ENCODE peak calls at places on chromosomes 12 and 14, in four cellular contexts. T is RPMI7951, O is Ammon's horn, N is NCI-H2029. L is an unnamed sample.

GRCh38 chr12:124044809-124045321 is 71.8 kb downstream of the ZNF664 start:
- DNase-seq in T (peak; percentile 20), O (peak; percentile 53), N (no peak), L (no peak)

GRCh38 chr14:76719664-76720063 is 41.6 kb upstream of the VASH1 start:
- DNase-seq in O (no peak), T (no peak), N (no peak), L (no peak)

GRCh38 chr14:105398726-105399440 is 545 bp downstream of the TEX22 start:
- DNase-seq in O (no peak), N (no peak), T (peak; percentile 22), L (peak; percentile 11)

GRCh38 chr14:64997108-64997794 is 10.6 kb downstream of the FNTB start:
- DNase-seq in T (peak; percentile 23), O (peak; percentile 44), N (no peak), L (no peak)

GRCh38 chr12:8950702-8951478 is 1.4 kb upstream of the M6PR start:
- DNase-seq in O (no peak), N (no peak), T (no peak), L (no peak)

GRCh38 chr12:79547735-79548347 is 142.9 kb downstream of the PAWR start:
- DNase-seq in T (peak; percentile 64), N (peak; percentile 17), O (peak; percentile 70), L (peak; percentile 83)

GRCh38 chr12:112524676-112525425 is 106.1 kb downstream of the PTPN11 start:
- DNase-seq in T (peak; percentile 49), N (no peak), O (no peak), L (peak; percentile 29)

GRCh38 chr12:117318591-117318990 is 42.8 kb downstream of the NOS1 start:
- DNase-seq in O (no peak), N (no peak), T (no peak), L (no peak)

GRCh38 chr12:25458047-25458552 is 95.0 kb downstream of the LMNTD1 start:
- DNase-seq in T (peak; percentile 98), N (no peak), O (peak; percentile 76), L (peak; percentile 97)

GRCh38 chr12:47249082-47249481 is 169.3 kb upstream of the AMIGO2 start:
- DNase-seq in T (no peak), O (no peak), N (no peak), L (no peak)

GRCh38 chr12:79629561-79629960 is 61.2 kb downstream of the PAWR start:
- DNase-seq in O (no peak), N (no peak), T (no peak), L (no peak)

GRCh38 chr12:103249614-103250013 is 246.2 kb downstream of the C12orf42 start:
- DNase-seq in O (no peak), T (no peak), N (peak; percentile 87), L (no peak)

GRCh38 chr12:78641837-78642423 is 222.6 kb upstream of the SYT1 start:
- DNase-seq in N (no peak), O (no peak), T (peak; percentile 23), L (peak; percentile 4)

GRCh38 chr12:52564582-52564981 is 9.1 kb downstream of the KRT74 start:
- DNase-seq in T (no peak), O (no peak), N (peak; percentile 39), L (no peak)

GRCh38 chr14:101721111-101721510 is 40.4 kb upstream of the PPP2R5C start:
- DNase-seq in O (no peak), N (no peak), T (no peak), L (no peak)

GRCh38 chr14:81382517-81383225 is 17.5 kb downstream of the STON2 start:
- DNase-seq in T (no peak), N (no peak), O (no peak), L (no peak)

GRCh38 chr12:103401421-103401820 is 94.3 kb downstream of the C12orf42 start:
- DNase-seq in T (no peak), N (no peak), O (no peak), L (no peak)

GRCh38 chr14:21711360-21711961 is 37.8 kb upstream of the OR4E1 start:
- DNase-seq in N (peak; percentile 19), O (peak; percentile 43), T (peak; percentile 39), L (peak; percentile 53)

GRCh38 chr12:67590122-67590795 is 58.3 kb upstream of the DYRK2 start:
- DNase-seq in N (no peak), T (peak; percentile 16), O (no peak), L (no peak)

GRCh38 chr12:100794441-100795192 is at the start of gene ANO4:
- DNase-seq in T (peak; percentile 5), O (peak; percentile 73), N (no peak), L (peak; percentile 29)

GRCh38 chr14:58677525-58677924 is 39.8 kb downstream of the DACT1 start:
- DNase-seq in T (no peak), O (no peak), N (no peak), L (no peak)

GRCh38 chr12:72197790-72198189 is 74.4 kb upstream of the TRHDE start:
- DNase-seq in O (no peak), N (no peak), T (no peak), L (no peak)

GRCh38 chr14:102859911-102860310 is 62.6 kb upstream of the AMN start:
- DNase-seq in N (no peak), T (no peak), O (no peak), L (no peak)

GRCh38 chr12:124919646-124920352 is 5.3 kb upstream of the UBC start:
- DNase-seq in N (no peak), O (no peak), T (peak; percentile 74), L (peak; percentile 38)

GRCh38 chr12:13163868-13164267 is 32.7 kb upstream of the EMP1 start:
- DNase-seq in O (no peak), T (peak; percentile 54), N (no peak), L (no peak)

L was measured in IMR-90.